ENCODE peak calls at places on chromosome 10, in nine cellular contexts. E, W, A, L, Z, I, Q, F and C are unnamed samples.

GRCh38 chr10:113515521-113516045 is 37.3 kb upstream of the HABP2 start:
- DNase-seq in E (no peak), W (no peak), A (no peak), L (no peak), Z (no peak), I (no peak), Q (peak; percentile 50), F (no peak), C (no peak)

GRCh38 chr10:107834706-107835105 is 670.2 kb upstream of the SORCS1 start:
- DNase-seq in E (no peak), W (no peak), A (no peak), L (no peak), Z (no peak), I (no peak), Q (no peak), F (no peak), C (no peak)

GRCh38 chr10:13634207-13634606 is 47.4 kb downstream of the PRPF18 start:
- DNase-seq in E (peak; percentile 54), W (no peak), A (no peak), L (no peak), Z (no peak), I (no peak), Q (peak; percentile 32), F (no peak), C (no peak)

GRCh38 chr10:68992721-68993440 is 4.3 kb downstream of the KIFBP start:
- DNase-seq in E (peak; percentile 94), W (no peak), A (peak; percentile 44), L (peak; percentile 45), Z (no peak), I (peak; percentile 89), Q (peak; percentile 87), F (no peak), C (peak; percentile 62)

GRCh38 chr10:124180044-124180745 is 86.8 kb upstream of the CHST15 start:
- DNase-seq in E (no peak), W (no peak), A (no peak), L (no peak), Z (no peak), I (no peak), Q (no peak), F (no peak), C (no peak)

GRCh38 chr10:75556320-75556719 is 124.9 kb downstream of the LRMDA start:
- DNase-seq in E (no peak), W (no peak), A (no peak), L (no peak), Z (no peak), I (no peak), Q (no peak), F (no peak), C (no peak)

GRCh38 chr10:44312401-44312800 is 72.5 kb downstream of the CXCL12 start:
- DNase-seq in E (no peak), W (no peak), A (no peak), L (no peak), Z (no peak), I (no peak), Q (no peak), F (no peak), C (no peak)

GRCh38 chr10:113604572-113604971 is 51.7 kb downstream of the HABP2 start:
- DNase-seq in E (no peak), W (no peak), A (no peak), L (no peak), Z (no peak), I (no peak), Q (no peak), F (no peak), C (no peak)

GRCh38 chr10:16049775-16050174 is 189.5 kb upstream of the MINDY3 start:
- DNase-seq in E (no peak), W (no peak), A (no peak), L (no peak), Z (no peak), I (no peak), Q (no peak), F (no peak), C (no peak)

DNA sequence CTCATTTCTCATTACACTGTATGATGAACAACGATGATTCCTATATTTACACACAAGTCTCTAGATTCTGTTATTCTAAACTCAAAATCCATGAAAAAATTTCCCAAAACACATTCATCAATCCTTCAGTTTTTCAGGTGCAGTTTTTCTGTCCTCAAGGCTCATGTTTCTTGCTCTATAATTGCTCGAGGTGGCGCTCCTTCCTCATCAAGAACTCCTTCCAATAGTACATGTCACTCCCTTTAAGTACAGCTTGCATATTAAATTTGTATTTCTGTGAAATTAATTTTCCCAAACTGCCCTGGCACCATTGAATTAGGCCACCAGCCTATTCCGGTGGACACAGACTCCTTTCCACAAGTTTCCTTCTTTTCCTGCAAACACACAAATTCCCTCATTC is 188.7 kb upstream of the MINDY3 start:
- DNase-seq in E (no peak), W (no peak), A (no peak), L (no peak), Z (no peak), I (no peak), Q (no peak), F (no peak), C (no peak)
- H3K4me3 ChIP-seq in E (no peak overlapping the region), W (no peak overlapping the region), A (no peak overlapping the region), L (no peak overlapping the region), Z (no peak overlapping the region), I (no peak overlapping the region), Q (no peak overlapping the region), F (no peak overlapping the region), C (no peak overlapping the region)

DNA sequence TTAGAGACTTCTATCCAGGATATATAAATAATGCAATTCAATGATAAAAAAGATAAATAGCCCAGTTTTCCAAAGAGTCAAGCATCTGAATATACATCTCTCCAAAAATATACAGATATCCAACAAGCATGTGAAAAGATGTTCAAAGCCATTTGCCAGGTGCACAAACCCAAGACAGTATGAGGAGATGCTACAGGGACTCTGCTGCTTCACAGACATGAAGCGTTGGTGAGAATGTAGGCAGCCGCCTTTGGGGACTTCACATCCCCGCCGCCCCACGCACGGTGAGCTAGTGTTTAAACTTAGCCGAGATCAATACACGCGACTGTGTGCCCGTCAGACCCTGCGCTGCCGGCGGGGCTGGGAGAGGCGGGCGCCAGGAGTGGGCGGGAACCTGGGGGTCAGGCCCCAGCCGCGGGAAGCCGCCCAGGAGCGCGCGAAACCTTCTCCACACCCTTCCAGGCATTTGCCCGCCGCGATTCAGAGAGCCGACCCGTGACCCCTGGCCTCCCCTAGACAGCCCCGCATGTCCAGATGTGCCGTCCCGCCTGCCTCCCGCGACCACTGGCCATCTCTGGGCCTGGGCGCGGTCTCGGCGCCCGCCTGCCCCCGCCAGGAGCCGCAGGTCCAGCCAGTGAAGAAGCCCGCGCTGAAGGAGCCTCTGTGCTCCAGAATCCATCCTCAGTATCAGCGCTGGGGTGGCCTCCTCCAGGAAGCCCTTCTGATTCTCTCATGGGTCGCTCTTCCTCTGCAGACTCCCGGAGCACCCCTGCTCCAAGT is 823 bp upstream of the ALOX5 start:
- DNase-seq in E (no peak), W (peak; percentile 61), A (no peak), L (peak; percentile 35), Z (peak; percentile 78), I (no peak), Q (no peak), F (peak; percentile 89), C (no peak)
- H3K4me3 ChIP-seq in E (no peak overlapping the region), W (peak overlapping the region; percentile 59), A (peak overlapping the region; percentile 57), L (peak overlapping the region; percentile 16), Z (peak overlapping the region; percentile 44), I (no peak overlapping the region), Q (no peak overlapping the region), F (peak overlapping the region; percentile 66), C (peak overlapping the region; percentile 11)

GRCh38 chr10:71715026-71715425 is 4.6 kb downstream of the C10orf105 start:
- DNase-seq in E (no peak), W (no peak), A (no peak), L (no peak), Z (no peak), I (no peak), Q (no peak), F (no peak), C (no peak)

GRCh38 chr10:71713135-71714040 is 6.2 kb downstream of the C10orf105 start:
- DNase-seq in E (peak; percentile 95), W (peak; percentile 32), A (no peak), L (peak; percentile 43), Z (peak; percentile 79), I (peak; percentile 94), Q (peak; percentile 43), F (peak; percentile 83), C (peak; percentile 56)

GRCh38 chr10:71712572-71713134 is 6.9 kb downstream of the C10orf105 start:
- DNase-seq in E (no peak), W (peak; percentile 34), A (no peak), L (no peak), Z (no peak), I (no peak), Q (no peak), F (peak; percentile 83), C (no peak)

GRCh38 chr10:71714592-71714991 is 5.0 kb downstream of the C10orf105 start:
- DNase-seq in E (no peak), W (no peak), A (no peak), L (no peak), Z (no peak), I (no peak), Q (no peak), F (no peak), C (no peak)

GRCh38 chr10:71714055-71714454 is 5.5 kb downstream of the C10orf105 start:
- DNase-seq in E (no peak), W (no peak), A (no peak), L (no peak), Z (no peak), I (no peak), Q (no peak), F (no peak), C (no peak)
- H3K4me3 ChIP-seq in E (peak overlapping the region; percentile 14), W (no peak overlapping the region), A (no peak overlapping the region), L (no peak overlapping the region), Z (no peak overlapping the region), I (no peak overlapping the region), Q (no peak overlapping the region), F (no peak overlapping the region), C (no peak overlapping the region)

GRCh38 chr10:49444349-49444748 is 48.5 kb upstream of the DRGX start:
- DNase-seq in E (no peak), W (no peak), A (no peak), L (no peak), Z (no peak), I (no peak), Q (no peak), F (no peak), C (no peak)

GRCh38 chr10:49446031-49446430 is 50.1 kb upstream of the DRGX start:
- DNase-seq in E (peak; percentile 59), W (no peak), A (no peak), L (no peak), Z (no peak), I (peak; percentile 42), Q (peak; percentile 26), F (no peak), C (no peak)

GRCh38 chr10:49442863-49443262 is 47.0 kb upstream of the DRGX start:
- DNase-seq in E (no peak), W (no peak), A (no peak), L (no peak), Z (no peak), I (no peak), Q (no peak), F (no peak), C (no peak)

DNA sequence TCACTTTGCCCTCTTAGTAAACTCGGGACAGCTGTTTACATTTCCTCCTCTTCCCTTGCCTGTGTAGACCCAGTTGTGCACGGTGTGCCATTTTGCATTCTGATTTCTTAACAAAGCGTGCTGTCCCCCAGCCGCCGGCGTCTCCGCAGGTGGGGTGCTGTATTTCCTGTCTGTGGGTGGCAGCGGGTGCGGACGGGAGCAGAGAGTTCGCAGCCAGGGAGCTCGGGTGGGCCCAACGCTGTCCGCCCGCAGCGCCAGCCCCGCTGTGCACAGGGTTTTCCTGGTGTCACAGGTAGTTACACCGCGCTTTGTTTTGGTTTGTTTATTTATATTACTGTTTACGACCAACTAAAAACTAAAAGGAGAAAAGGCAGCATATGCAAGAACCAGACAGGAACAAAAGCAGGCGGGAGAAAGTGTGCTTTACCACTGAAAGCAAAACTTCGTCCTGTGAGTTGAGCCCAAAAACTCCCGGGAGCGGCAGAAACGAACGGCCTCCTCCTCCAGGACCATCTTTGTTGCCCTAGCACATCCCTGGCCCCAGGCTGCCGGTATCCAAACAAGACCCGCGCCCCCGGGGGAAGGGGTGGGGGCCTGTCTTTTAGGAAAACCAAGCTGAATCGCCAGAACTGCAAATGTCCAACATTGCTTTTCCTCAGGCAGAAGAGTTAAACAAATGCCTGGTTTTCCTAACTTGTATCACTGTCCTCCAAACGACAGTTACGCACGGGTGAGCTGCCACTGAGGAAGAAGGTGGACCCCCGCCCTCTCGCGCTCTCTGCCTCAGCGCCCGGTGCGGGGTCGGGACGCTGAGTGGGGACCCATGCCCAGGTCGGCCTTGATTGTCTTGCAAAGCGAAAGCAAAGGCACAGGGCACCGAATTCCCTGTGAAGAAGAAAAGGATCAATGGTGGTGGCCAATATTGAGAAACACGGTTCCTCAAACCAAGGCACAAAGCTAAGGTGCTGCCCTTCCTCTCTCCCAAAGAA is 45.9 kb upstream of the DRGX start:
- DNase-seq in E (no peak), W (no peak), A (no peak), L (no peak), Z (no peak), I (no peak), Q (no peak), F (no peak), C (no peak)
- H3K4me3 ChIP-seq in E (peak overlapping the region; percentile 13), W (no peak overlapping the region), A (no peak overlapping the region), L (no peak overlapping the region), Z (no peak overlapping the region), I (peak overlapping the region; percentile 26), Q (peak overlapping the region; percentile 8), F (peak overlapping the region; percentile 2), C (no peak overlapping the region)